ENCODE peak calls at places on chromosomes 13 and 19, in four cellular contexts. G is H9, M is IMR-90, V is H1. T is an unnamed sample.

GRCh38 chr13:95588721-95589120 is 36.2 kb downstream of the CLDN10 start:
- DNase-seq in V (no peak), M (peak; percentile 60), G (no peak), T (no peak)

GRCh38 chr13:113407531-113408393 is 43.8 kb upstream of the GRTP1 start:
- DNase-seq in V (no peak), M (no peak), G (no peak), T (no peak)

GRCh38 chr13:35475960-35476943 is at the start of gene MAB21L1:
- DNase-seq in G (no peak), V (no peak), M (peak; percentile 19), T (peak; percentile 59)

GRCh38 chr13:109745702-109746101 is 40.7 kb downstream of the IRS2 start:
- DNase-seq in M (no peak), V (no peak), G (no peak), T (peak; percentile 34)

GRCh38 chr13:67298297-67298696 is 68.2 kb upstream of the PCDH9 start:
- DNase-seq in M (peak; percentile 67), V (no peak), G (no peak), T (no peak)

GRCh38 chr19:6754653-6755463 is 12.4 kb downstream of the SH2D3A start:
- DNase-seq in V (no peak), M (no peak), G (no peak), T (no peak)

GRCh38 chr13:62122434-62122833 is 706.8 kb upstream of the PCDH20 start:
- DNase-seq in M (no peak), G (no peak), V (no peak), T (no peak)

GRCh38 chr13:100491164-100491847 is 97.3 kb downstream of the GGACT start:
- DNase-seq in G (no peak), V (no peak), M (peak; percentile 63), T (no peak)

GRCh38 chr13:113585828-113586355 is 1.3 kb downstream of the TFDP1 start:
- DNase-seq in G (no peak), M (no peak), V (no peak), T (no peak)

GRCh38 chr19:12984143-12984627 is 11.1 kb upstream of the NFIX start:
- DNase-seq in V (no peak), G (peak; percentile 20), M (no peak), T (no peak)

GRCh38 chr13:88717946-88718345 is 1046.8 kb downstream of the SLITRK5 start:
- DNase-seq in G (no peak), V (no peak), M (no peak), T (no peak)

GRCh38 chr13:61286148-61286745 is 129.4 kb downstream of the PCDH20 start:
- DNase-seq in M (no peak), V (peak; percentile 9), G (peak; percentile 53), T (peak; percentile 74)

GRCh38 chr13:85586422-85586831 is 212.8 kb downstream of the SLITRK6 start:
- DNase-seq in V (no peak), G (no peak), M (peak; percentile 85), T (no peak)

GRCh38 chr19:41373993-41374392 is 2.3 kb upstream of the TMEM91 start:
- DNase-seq in V (no peak), M (peak; percentile 92), G (no peak), T (no peak)

GRCh38 chr19:53991224-53992113 is at the start of gene CACNG6:
- DNase-seq in M (no peak), V (no peak), G (peak; percentile 74), T (peak; percentile 67)

GRCh38 chr19:10686661-10687517 is 14.3 kb upstream of the QTRT1 start:
- DNase-seq in M (peak; percentile 28), G (no peak), V (no peak), T (no peak)

GRCh38 chr19:54107876-54108490 is 5.3 kb downstream of the NDUFA3 start:
- DNase-seq in M (no peak), V (no peak), G (no peak), T (no peak)

GRCh38 chr19:45099465-45100201 is 6.7 kb downstream of the PPP1R37 start:
- DNase-seq in G (no peak), V (no peak), M (peak; percentile 46), T (no peak)

GRCh38 chr13:106407338-106407737 is 128.1 kb downstream of the EFNB2 start:
- DNase-seq in G (no peak), V (no peak), M (no peak), T (no peak)

GRCh38 chr19:46716672-46717033 is 261 bp downstream of the PRKD2 start:
- DNase-seq in V (no peak), M (no peak), G (no peak), T (peak; percentile 35)

GRCh38 chr19:38713227-38713649 is 31.0 kb downstream of the CAPN12 start:
- DNase-seq in G (no peak), V (no peak), M (peak; percentile 56), T (no peak)

GRCh38 chr19:43533546-43534304 is 737 bp downstream of the ZNF575 start:
- DNase-seq in G (peak; percentile 99), M (peak; percentile 99), V (peak; percentile 99), T (peak; percentile 99)

GRCh38 chr19:20038358-20039202 is 725 bp downstream of the ZNF682 start:
- DNase-seq in G (no peak), V (no peak), M (peak; percentile 2), T (no peak)

GRCh38 chr19:58332697-58333096 is 5.9 kb downstream of the ZSCAN22 start:
- DNase-seq in G (no peak), V (no peak), M (no peak), T (no peak)

GRCh38 chr13:25132984-25133383 is 37.0 kb downstream of the PABPC3 start:
- DNase-seq in V (no peak), G (no peak), M (no peak), T (no peak)

GRCh38 chr13:81051873-81052272 is 710.9 kb upstream of the SPRY2 start:
- DNase-seq in G (no peak), V (no peak), M (no peak), T (peak; percentile 28)

GRCh38 chr13:97242755-97243497 is 20.8 kb downstream of the MBNL2 start:
- DNase-seq in M (no peak), V (no peak), G (no peak), T (no peak)

GRCh38 chr13:42970824-42971669 is 21.0 kb downstream of the EPSTI1 start:
- DNase-seq in G (peak; percentile 48), M (peak; percentile 43), V (no peak), T (peak; percentile 86)

GRCh38 chr19:43316591-43317319 is 36.7 kb upstream of the CD177 start:
- DNase-seq in V (peak; percentile 17), G (peak; percentile 92), M (peak; percentile 45), T (peak; percentile 65)

GRCh38 chr19:16661480-16662034 is 618 bp downstream of the TMEM38A start:
- DNase-seq in G (peak; percentile 52), M (no peak), V (no peak), T (no peak)

GRCh38 chr19:10593820-10594637 is 6.9 kb upstream of the AP1M2 start:
- DNase-seq in V (no peak), G (no peak), M (no peak), T (no peak)

GRCh38 chr13:113820813-113821651 is 42.8 kb downstream of the GAS6 start:
- DNase-seq in G (no peak), V (no peak), M (peak; percentile 99), T (no peak)

GRCh38 chr19:7864719-7865074 is 9.5 kb downstream of the PRR36 start:
- DNase-seq in G (no peak), V (no peak), M (no peak), T (no peak)

GRCh38 chr19:6720369-6721112 is at the start of gene C3:
- DNase-seq in V (no peak), M (peak; percentile 26), G (no peak), T (no peak)

GRCh38 chr13:79435549-79435948 is 29.5 kb upstream of the RBM26 start:
- DNase-seq in V (no peak), G (no peak), M (peak; percentile 68), T (no peak)

GRCh38 chr19:55386515-55386947 is 799 bp downstream of the RPL28 start:
- DNase-seq in M (no peak), V (no peak), G (no peak), T (no peak)

GRCh38 chr19:1460033-1460995 is 10.4 kb downstream of the APC2 start:
- DNase-seq in M (no peak), G (no peak), V (no peak), T (no peak)
- H3K56ac ChIP-seq in M (no peak overlapping the region), G (no peak overlapping the region), V (no peak overlapping the region), T (no peak overlapping the region)

GRCh38 chr19:48310227-48310626 is 15.1 kb upstream of the EMP3 start:
- DNase-seq in G (no peak), M (no peak), V (no peak), T (no peak)
- H3K4me1 ChIP-seq in G (no peaks in the 10 kb centered on the region), M (peaks cover 2% of the 10 kb centered on the region), V (no peaks in the 10 kb centered on the region), T (no peaks in the 10 kb centered on the region)

DNA sequence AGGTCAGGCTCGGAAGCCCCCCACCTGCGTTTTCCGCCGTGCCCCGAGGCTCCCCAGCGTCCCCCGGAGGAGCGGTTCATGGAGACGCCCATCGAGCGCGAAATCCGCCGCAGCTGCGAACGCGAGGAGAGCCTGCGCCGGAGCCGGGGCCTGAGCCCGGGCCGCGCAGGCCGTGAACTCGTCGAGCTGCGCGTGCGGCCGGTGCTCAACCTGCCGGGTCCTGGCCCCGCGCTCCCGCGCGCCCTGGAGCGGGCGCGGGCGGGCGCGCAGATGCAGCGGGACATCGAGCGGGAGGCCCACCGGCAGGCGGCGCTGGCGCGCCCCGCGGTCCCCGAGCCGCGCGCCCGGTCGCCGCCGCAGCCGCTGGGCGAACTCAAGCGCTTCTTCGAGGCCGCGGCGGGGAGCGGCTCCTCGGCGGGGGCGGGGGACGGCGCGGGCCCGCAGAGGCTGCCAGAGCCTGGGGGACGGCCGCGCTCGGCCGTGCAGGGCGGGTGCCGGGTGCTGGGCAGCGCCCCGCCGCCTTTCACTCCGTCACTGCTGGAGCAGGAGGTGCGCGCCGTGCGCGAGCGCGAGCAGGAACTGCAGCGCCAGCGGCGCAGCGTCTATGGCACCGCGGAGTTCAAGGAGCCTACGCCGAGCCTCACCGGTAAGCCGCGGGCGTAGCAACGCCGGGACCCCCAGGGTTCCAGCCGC is 792 bp downstream of the MISP3 start:
- DNase-seq in V (no peak), G (peak; percentile 73), M (peak; percentile 82), T (peak; percentile 72)
- H4K8ac ChIP-seq in V (peak overlapping the region; percentile 62), G (no peak overlapping the region), M (peak overlapping the region; percentile 36), T (no peak overlapping the region)

DNA sequence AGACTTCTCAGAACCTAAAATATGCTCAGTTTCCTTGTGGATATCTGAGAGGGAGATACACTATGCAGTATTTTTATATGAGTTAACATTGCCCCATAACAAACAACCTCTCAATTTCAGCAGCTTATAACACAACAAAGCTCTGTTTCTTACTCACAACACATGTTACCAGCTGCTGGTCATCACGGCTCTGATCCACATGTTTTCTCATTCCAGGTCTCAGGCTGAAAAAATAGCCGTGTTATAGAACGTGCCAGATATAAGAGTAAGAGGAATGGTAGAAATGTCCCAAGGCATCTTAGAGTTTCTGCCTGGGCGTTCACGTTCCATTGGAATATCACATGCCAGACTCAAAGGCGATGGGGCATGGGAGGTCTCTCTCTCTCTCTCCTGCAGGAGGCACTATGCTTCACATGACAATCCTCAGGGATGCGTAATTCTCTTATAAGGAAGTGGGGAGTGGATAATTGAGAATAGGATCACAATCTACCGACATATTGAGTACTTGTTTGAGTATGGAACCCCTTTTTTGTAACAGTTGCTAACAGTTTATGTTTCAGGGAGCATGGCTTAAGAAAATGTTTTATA is 246.6 kb downstream of the NHLRC3 start:
- DNase-seq in M (peak; percentile 1), G (peak; percentile 41), V (no peak), T (peak; percentile 50)
- H3K56ac ChIP-seq in M (no peak overlapping the region), G (no peak overlapping the region), V (no peak overlapping the region), T (no peak overlapping the region)

DNA sequence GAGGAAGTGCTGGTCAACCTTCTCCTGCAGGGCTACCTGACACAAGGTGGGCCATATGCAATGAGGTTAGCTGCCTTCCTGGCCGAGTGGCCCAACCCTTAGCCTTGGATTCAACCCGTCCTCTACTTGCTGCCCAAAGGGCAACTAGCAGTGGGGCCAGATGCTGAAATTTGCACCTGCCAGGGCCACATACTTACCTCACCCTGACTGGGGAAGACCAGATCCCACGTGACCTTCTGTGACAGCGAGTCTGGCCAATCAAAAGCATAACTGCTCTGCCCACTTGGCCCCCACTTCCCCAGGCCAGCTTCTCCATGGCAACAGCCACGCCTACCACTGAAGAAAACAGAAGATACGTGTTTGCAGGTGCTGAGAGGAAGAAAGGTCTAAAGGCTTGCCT is 10.9 kb downstream of the PEG3 start:
- DNase-seq in V (no peak), M (no peak), G (no peak), T (peak; percentile 8)
- H3K4me1 ChIP-seq in V (no peaks in the 10 kb centered on the region), M (no peaks in the 10 kb centered on the region), G (no peaks in the 10 kb centered on the region), T (no peaks in the 10 kb centered on the region)

T was measured in mesendoderm.